ENCODE peak calls at places on chromosomes 2 and 18, in nine cellular contexts. F is A549, G is stomach, I is tibial nerve, B is kidney, N is uterus, V is mammary epithelial cell, S is hepatocyte, C is tibial artery. U is an unnamed sample. For H3K4me1, the result is how much of the 10 kb centered on the place peaks cover.

GRCh38 chr2:12719400-12720104 is 2.8 kb downstream of the TRIB2 start:
- DNase-seq in F (no peak), G (no peak), I (no peak), B (no peak), N (no peak), V (peak), S (no peak), C (no peak), U (no peak)

GRCh38 chr2:55556809-55557208 is 37.3 kb downstream of the CFAP36 start:
- DNase-seq in F (no peak), G (no peak), I (no peak), B (no peak), N (no peak), V (no peak), S (no peak), C (no peak), U (no peak)

GRCh38 chr2:184689633-184690032 is 91.3 kb downstream of the ZNF804A start:
- DNase-seq in F (no peak), G (no peak), I (no peak), B (no peak), N (no peak), V (no peak), S (no peak), C (no peak), U (no peak)

GRCh38 chr18:21361297-21361880 is 119.4 kb downstream of the GREB1L start:
- DNase-seq in F (no peak), G (no peak), I (no peak), B (no peak), N (no peak), V (no peak), S (no peak), C (no peak), U (no peak)

GRCh38 chr2:161036926-161037325 is 123.3 kb upstream of the TANK start:
- DNase-seq in F (no peak), G (no peak), I (no peak), B (no peak), N (no peak), V (no peak), S (no peak), C (no peak), U (no peak)

GRCh38 chr18:73852789-73853188 is 294.8 kb downstream of the FBXO15 start:
- DNase-seq in F (no peak), G (no peak), I (no peak), B (no peak), N (no peak), V (no peak), S (no peak), C (no peak), U (no peak)

GRCh38 chr2:8520791-8521344 is 161.0 kb upstream of the ID2 start:
- DNase-seq in F (no peak), G (no peak), I (no peak), B (no peak), N (no peak), V (no peak), S (no peak), C (no peak), U (no peak)

GRCh38 chr2:225334524-225334923 is 65.0 kb upstream of the NYAP2 start:
- DNase-seq in F (no peak), G (no peak), I (no peak), B (no peak), N (no peak), V (no peak), S (no peak), C (no peak), U (peak)

GRCh38 chr18:48676756-48677368 is 138.0 kb downstream of the CTIF start:
- DNase-seq in F (peak), G (peak), I (peak), B (peak), N (peak), V (peak), S (peak), C (peak), U (peak)

GRCh38 chr2:71212336-71212735 is 14.6 kb downstream of the PAIP2B start:
- DNase-seq in F (no peak), G (no peak), I (no peak), B (no peak), N (no peak), V (peak), S (no peak), C (no peak), U (no peak)

GRCh38 chr2:66539452-66539851 is 104.5 kb downstream of the MEIS1 start:
- DNase-seq in F (no peak), G (no peak), I (no peak), B (no peak), N (peak), V (no peak), S (no peak), C (no peak), U (no peak)

GRCh38 chr2:20212459-20212870 is 12.5 kb downstream of the SDC1 start:
- DNase-seq in F (no peak), G (no peak), I (no peak), B (peak), N (no peak), V (peak), S (peak), C (no peak), U (no peak)

GRCh38 chr2:16218651-16219050 is 278.3 kb downstream of the MYCN start:
- DNase-seq in F (peak), G (peak), I (no peak), B (no peak), N (no peak), V (no peak), S (peak), C (no peak), U (no peak)

GRCh38 chr18:22536558-22536957 is 118.8 kb upstream of the CTAGE1 start:
- DNase-seq in F (no peak), G (no peak), I (no peak), B (no peak), N (no peak), V (no peak), S (no peak), C (no peak), U (no peak)

GRCh38 chr2:68766378-68766845 is 31.8 kb downstream of the ARHGAP25 start:
- DNase-seq in F (no peak), G (peak), I (no peak), B (no peak), N (peak), V (peak), S (peak), C (peak), U (no peak)

GRCh38 chr2:128291161-128291843 is 27.4 kb downstream of the HS6ST1 start:
- DNase-seq in F (no peak), G (no peak), I (no peak), B (no peak), N (no peak), V (no peak), S (no peak), C (no peak), U (no peak)

GRCh38 chr2:51795248-51795888 is 763.4 kb upstream of the NRXN1 start:
- DNase-seq in F (no peak), G (no peak), I (no peak), B (no peak), N (no peak), V (no peak), S (peak), C (no peak), U (no peak)

GRCh38 chr2:208256192-208256782 is 1.4 kb upstream of the IDH1 start:
- DNase-seq in F (no peak), G (no peak), I (no peak), B (no peak), N (no peak), V (no peak), S (peak), C (no peak), U (no peak)

GRCh38 chr2:11505652-11506610 is 27.9 kb upstream of the GREB1 start:
- DNase-seq in F (no peak), G (peak), I (no peak), B (no peak), N (peak), V (peak), S (peak), C (no peak), U (peak)

GRCh38 chr2:85353876-85354285 is 447 bp downstream of the RETSAT start:
- DNase-seq in F (peak), G (peak), I (no peak), B (peak), N (peak), V (peak), S (peak), C (peak), U (no peak)

DNA sequence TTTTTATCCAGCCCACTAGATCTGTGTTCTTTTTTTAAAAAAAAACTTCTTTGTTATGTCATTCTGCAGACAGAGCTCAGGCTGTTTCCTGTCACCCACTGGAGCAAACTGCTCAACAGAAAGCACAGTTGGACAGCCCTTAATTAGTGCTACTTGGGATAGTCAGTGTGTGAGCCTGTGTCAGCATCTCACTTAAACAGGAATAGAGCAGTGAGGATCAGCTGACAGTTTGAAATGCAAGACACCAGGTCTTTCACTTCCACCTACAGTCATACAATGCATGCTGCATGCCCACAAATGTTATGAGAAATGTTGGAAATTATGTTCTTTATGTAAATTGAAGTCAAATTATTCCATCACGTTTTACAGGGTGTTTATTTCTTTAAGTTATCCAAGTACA is 174.9 kb downstream of the NR4A2 start:
- DNase-seq in F (no peak), G (no peak), I (no peak), B (no peak), N (no peak), V (no peak), S (no peak), C (no peak), U (no peak)
- H3K4me3 ChIP-seq in F (no peak), G (no peak), I (no peak), B (no peak), N (no peak), V (no peak), S (no peak), C (no peak), U (no peak)

GRCh38 chr2:49616800-49617199 is 462.5 kb upstream of the FSHR start:
- DNase-seq in F (no peak), G (no peak), I (no peak), B (no peak), N (no peak), V (peak), S (peak), C (no peak), U (no peak)
- TF ChIP-seq CTCF in F (peak), G (no peak), I (no peak), B (peak), N (no peak), V (peak), S (peak), C (no peak), U (no peak)

GRCh38 chr2:17915811-17916523 is 37.5 kb downstream of the KCNS3 start:
- DNase-seq in F (no peak), G (no peak), I (no peak), B (no peak), N (no peak), V (no peak), S (no peak), C (no peak), U (no peak)
- H3K4me1 ChIP-seq in F (under half), G (under half), I (under half), B (under half), N (under half), V (under half), S (under half), C (under half), U (under half)

DNA sequence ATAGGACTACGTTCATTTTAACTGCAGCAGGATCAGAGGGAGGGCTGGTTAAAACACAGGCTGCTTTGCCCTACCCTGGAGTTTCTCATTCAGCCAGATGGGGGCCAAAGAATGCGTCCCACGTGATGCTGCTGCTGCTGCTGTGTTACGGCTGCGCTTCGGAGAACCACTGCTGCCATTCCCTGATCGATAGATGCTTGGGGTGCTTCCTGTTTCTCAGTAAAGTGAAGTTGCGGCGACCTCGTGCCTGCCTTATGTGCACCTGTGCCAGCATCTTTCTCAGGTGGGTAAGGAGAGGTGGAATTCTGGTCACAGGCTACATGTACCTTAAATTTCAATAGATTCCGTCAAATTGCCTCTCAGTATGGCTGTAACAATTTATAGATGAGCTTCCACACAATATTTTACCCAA is 24.7 kb upstream of the TOGARAM2 start:
- DNase-seq in F (no peak), G (no peak), I (no peak), B (no peak), N (no peak), V (no peak), S (peak), C (no peak), U (no peak)
- H3K4me3 ChIP-seq in F (no peak), G (no peak), I (no peak), B (no peak), N (no peak), V (peak), S (no peak), C (no peak), U (no peak)

GRCh38 chr2:109333414-109334194 is 204.6 kb downstream of the SH3RF3 start:
- DNase-seq in F (peak), G (no peak), I (no peak), B (no peak), N (no peak), V (no peak), S (no peak), C (no peak), U (no peak)
- TF ChIP-seq CTCF in F (no peak), G (no peak), I (peak), B (peak), N (peak), V (peak), S (peak), C (no peak), U (no peak)